ENCODE peak calls at places on chromosomes 2 and 18, in ten cellular contexts. N is cardiac fibroblast, U is Ammon's horn, W is lower leg skin, K is adrenal gland, I is HEK293T, X is fibroblast of villous mesenchyme, A is NCI-H524, O is nephron progenitor cell, T is AG08395. J is an unnamed sample.

GRCh38 chr18:47883771-47884413 is 46.6 kb downstream of the SMAD2 start:
- DNase-seq in N (peak; percentile 74), U (no peak), W (no peak), K (no peak), I (no peak), X (peak; percentile 47), A (no peak), O (no peak), T (peak; percentile 3), J (peak; percentile 48)

GRCh38 chr2:28980368-28981015 is 606 bp upstream of the TOGARAM2 start:
- DNase-seq in N (no peak), U (no peak), W (no peak), K (no peak), I (no peak), X (no peak), A (no peak), O (no peak), T (no peak), J (no peak)

GRCh38 chr2:15649556-15650255 is 58.0 kb downstream of the DDX1 start:
- DNase-seq in N (no peak), U (no peak), W (peak; percentile 71), K (peak; percentile 50), I (no peak), X (no peak), A (no peak), O (no peak), T (no peak), J (no peak)

GRCh38 chr18:64410685-64411084 is 261.8 kb upstream of the LINC00305 start:
- DNase-seq in N (no peak), U (no peak), W (no peak), K (no peak), I (no peak), X (no peak), A (no peak), O (no peak), T (no peak), J (no peak)

GRCh38 chr2:103817746-103818145 is 1036.2 kb upstream of the POU3F3 start:
- DNase-seq in N (no peak), U (no peak), W (no peak), K (no peak), I (no peak), X (no peak), A (no peak), O (no peak), T (no peak), J (no peak)

GRCh38 chr2:229133155-229133772 is 137.8 kb downstream of the PID1 start:
- DNase-seq in N (peak; percentile 73), U (peak; percentile 68), W (no peak), K (no peak), I (peak; percentile 11), X (peak; percentile 65), A (peak; percentile 62), O (no peak), T (peak; percentile 48), J (peak; percentile 62)

GRCh38 chr2:10284108-10284870 is 18.4 kb upstream of the HPCAL1 start:
- DNase-seq in N (no peak), U (peak; percentile 89), W (no peak), K (no peak), I (no peak), X (no peak), A (no peak), O (no peak), T (no peak), J (no peak)

GRCh38 chr2:10022886-10023662 is 20.3 kb upstream of the KLF11 start:
- DNase-seq in N (no peak), U (no peak), W (no peak), K (no peak), I (no peak), X (no peak), A (no peak), O (no peak), T (no peak), J (no peak)

GRCh38 chr2:96489673-96490072 is 15.5 kb downstream of the NEURL3 start:
- DNase-seq in N (no peak), U (no peak), W (no peak), K (no peak), I (no peak), X (no peak), A (no peak), O (no peak), T (no peak), J (no peak)

GRCh38 chr2:118668431-118669424 is 178.7 kb downstream of the EN1 start:
- DNase-seq in N (peak; percentile 98), U (no peak), W (peak; percentile 84), K (no peak), I (no peak), X (peak; percentile 73), A (no peak), O (no peak), T (peak; percentile 83), J (peak; percentile 64)

GRCh38 chr2:219168526-219168925 is 1.3 kb downstream of the SLC23A3 start:
- DNase-seq in N (no peak), U (no peak), W (peak; percentile 67), K (peak; percentile 47), I (no peak), X (no peak), A (no peak), O (no peak), T (no peak), J (no peak)

GRCh38 chr18:28995319-28995718 is 818.4 kb upstream of the CDH2 start:
- DNase-seq in N (peak; percentile 9), U (no peak), W (no peak), K (no peak), I (no peak), X (no peak), A (peak; percentile 32), O (no peak), T (peak; percentile 4), J (peak; percentile 5)

GRCh38 chr2:1653956-1654695 is 90.2 kb downstream of the PXDN start:
- DNase-seq in N (peak; percentile 94), U (no peak), W (no peak), K (no peak), I (no peak), X (peak; percentile 61), A (no peak), O (no peak), T (peak; percentile 73), J (peak; percentile 44)

GRCh38 chr2:158297606-158298005 is 158.9 kb downstream of the CCDC148 start:
- DNase-seq in N (peak; percentile 37), U (no peak), W (no peak), K (no peak), I (no peak), X (no peak), A (no peak), O (no peak), T (peak; percentile 50), J (peak; percentile 81)

GRCh38 chr2:214604861-214605260 is 194.0 kb downstream of the VWC2L start:
- DNase-seq in N (peak; percentile 21), U (no peak), W (no peak), K (no peak), I (no peak), X (peak; percentile 23), A (no peak), O (no peak), T (peak; percentile 18), J (no peak)

GRCh38 chr2:72077702-72078169 is 69.9 kb downstream of the CYP26B1 start:
- DNase-seq in N (no peak), U (no peak), W (no peak), K (no peak), I (no peak), X (no peak), A (no peak), O (no peak), T (no peak), J (no peak)

GRCh38 chr2:200624660-200625059 is 38.8 kb downstream of the AOX1 start:
- DNase-seq in N (peak; percentile 95), U (no peak), W (no peak), K (no peak), I (no peak), X (peak; percentile 58), A (no peak), O (no peak), T (peak; percentile 9), J (no peak)

GRCh38 chr2:11652555-11652954 is 17.4 kb downstream of the NTSR2 start:
- DNase-seq in N (no peak), U (peak; percentile 81), W (no peak), K (peak; percentile 15), I (no peak), X (no peak), A (no peak), O (no peak), T (no peak), J (no peak)

GRCh38 chr2:182033449-182033848 is 47.8 kb downstream of the PPP1R1C start:
- DNase-seq in N (no peak), U (no peak), W (no peak), K (no peak), I (no peak), X (no peak), A (no peak), O (no peak), T (no peak), J (no peak)

GRCh38 chr2:119106301-119106897 is 52.2 kb downstream of the C1QL2 start:
- DNase-seq in N (peak; percentile 31), U (peak; percentile 35), W (no peak), K (no peak), I (peak; percentile 31), X (peak; percentile 43), A (no peak), O (peak; percentile 93), T (no peak), J (peak; percentile 74)

GRCh38 chr2:151156943-151157705 is 104.5 kb downstream of the RBM43 start:
- DNase-seq in N (peak; percentile 26), U (no peak), W (no peak), K (no peak), I (no peak), X (peak; percentile 66), A (no peak), O (no peak), T (peak; percentile 10), J (no peak)

GRCh38 chr18:29002747-29003146 is 825.8 kb upstream of the CDH2 start:
- DNase-seq in N (no peak), U (no peak), W (no peak), K (no peak), I (no peak), X (peak; percentile 53), A (no peak), O (no peak), T (no peak), J (no peak)

GRCh38 chr18:58325521-58325908 is 281.5 kb downstream of the NEDD4L start:
- DNase-seq in N (no peak), U (no peak), W (no peak), K (no peak), I (no peak), X (peak; percentile 65), A (no peak), O (no peak), T (no peak), J (no peak)

GRCh38 chr2:144875996-144876395 is 356.1 kb upstream of the ZEB2 start:
- DNase-seq in N (peak; percentile 12), U (no peak), W (no peak), K (no peak), I (no peak), X (no peak), A (no peak), O (no peak), T (no peak), J (no peak)

GRCh38 chr2:241803387-241804325 is 5.3 kb upstream of the NEU4 start:
- DNase-seq in N (peak; percentile 53), U (peak; percentile 66), W (peak; percentile 86), K (peak; percentile 68), I (no peak), X (peak; percentile 70), A (peak; percentile 52), O (peak; percentile 13), T (peak; percentile 48), J (peak; percentile 65)

GRCh38 chr2:208370881-208371633 is 35.5 kb upstream of the PTH2R start:
- DNase-seq in N (peak; percentile 22), U (no peak), W (no peak), K (no peak), I (no peak), X (no peak), A (no peak), O (no peak), T (peak; percentile 11), J (no peak)

GRCh38 chr2:71212336-71212735 is 14.6 kb downstream of the PAIP2B start:
- DNase-seq in N (peak; percentile 32), U (no peak), W (no peak), K (no peak), I (no peak), X (no peak), A (no peak), O (no peak), T (no peak), J (no peak)

GRCh38 chr2:68594041-68594440 is 49.3 kb upstream of the PROKR1 start:
- DNase-seq in N (peak; percentile 22), U (no peak), W (no peak), K (no peak), I (no peak), X (no peak), A (no peak), O (no peak), T (no peak), J (no peak)